ENCODE peak calls at places on chromosomes 3 and 15, in nine cellular contexts. Z is endothelial cell, A is nephron progenitor cell, C is choroid plexus epithelial cell, U is fibroblast of mammary gland, D is heart right ventricle, O is thyroid gland, R is HFFc6, H is mesothelial cell of epicardium. F is an unnamed sample.

GRCh38 chr3:194689493-194689901 is 3.8 kb downstream of the FAM43A start:
- DNase-seq in Z (no peak), A (no peak), C (peak), U (peak), D (peak), O (peak), R (no peak), H (no peak), F (peak)

GRCh38 chr15:71455878-71456277 is 340.6 kb downstream of the THSD4 start:
- DNase-seq in Z (no peak), A (no peak), C (no peak), U (no peak), D (no peak), O (no peak), R (no peak), H (no peak), F (no peak)

GRCh38 chr3:128801779-128802369 is 75.9 kb downstream of the RAB7A start:
- DNase-seq in Z (no peak), A (no peak), C (no peak), U (no peak), D (peak), O (peak), R (no peak), H (no peak), F (no peak)

GRCh38 chr3:68428495-68428894 is 503.9 kb downstream of the TAFA4 start:
- DNase-seq in Z (no peak), A (no peak), C (no peak), U (no peak), D (no peak), O (no peak), R (no peak), H (no peak), F (no peak)

GRCh38 chr3:81198766-81199165 is 562.7 kb downstream of the GBE1 start:
- DNase-seq in Z (no peak), A (no peak), C (no peak), U (peak), D (no peak), O (no peak), R (no peak), H (no peak), F (no peak)

GRCh38 chr3:73663495-73663894 is 38.8 kb upstream of the PDZRN3 start:
- DNase-seq in Z (no peak), A (no peak), C (no peak), U (no peak), D (no peak), O (no peak), R (no peak), H (no peak), F (no peak)

GRCh38 chr3:108250626-108251025 is 28.4 kb upstream of the IFT57 start:
- DNase-seq in Z (no peak), A (no peak), C (peak), U (peak), D (no peak), O (no peak), R (no peak), H (no peak), F (no peak)

GRCh38 chr15:63752075-63752684 is 81.6 kb downstream of the HERC1 start:
- DNase-seq in Z (peak), A (no peak), C (peak), U (peak), D (peak), O (peak), R (peak), H (no peak), F (peak)

GRCh38 chr3:175980731-175981130 is 1121.6 kb downstream of the NAALADL2 start:
- DNase-seq in Z (no peak), A (no peak), C (peak), U (no peak), D (no peak), O (no peak), R (no peak), H (no peak), F (no peak)

GRCh38 chr15:99722406-99722805 is 10.8 kb downstream of the LYSMD4 start:
- DNase-seq in Z (no peak), A (no peak), C (no peak), U (no peak), D (no peak), O (no peak), R (no peak), H (no peak), F (no peak)

GRCh38 chr15:89888214-89888804 is 5.5 kb downstream of the AP3S2 start:
- DNase-seq in Z (no peak), A (no peak), C (peak), U (peak), D (no peak), O (no peak), R (peak), H (no peak), F (no peak)
- TF ChIP-seq CTCF in Z (no peak), A (peak), C (peak), U (peak), D (peak), O (no peak), R (peak), H (peak), F (peak)

GRCh38 chr3:30135190-30135589 is 471.2 kb upstream of the TGFBR2 start:
- DNase-seq in Z (no peak), A (no peak), C (peak), U (peak), D (peak), O (no peak), R (no peak), H (no peak), F (no peak)
- TF ChIP-seq CTCF in Z (no peak), A (no peak), C (peak), U (peak), D (peak), O (no peak), R (peak), H (no peak), F (peak)

GRCh38 chr15:78807359-78807758 is 3.9 kb downstream of the ADAMTS7 start:
- DNase-seq in Z (no peak), A (no peak), C (no peak), U (no peak), D (no peak), O (no peak), R (no peak), H (no peak), F (no peak)

GRCh38 chr15:78810003-78810376 is 1.3 kb downstream of the ADAMTS7 start:
- DNase-seq in Z (no peak), A (no peak), C (no peak), U (no peak), D (no peak), O (no peak), R (no peak), H (no peak), F (no peak)

GRCh38 chr15:78811124-78811824 is at the start of gene ADAMTS7:
- DNase-seq in Z (peak), A (peak), C (peak), U (peak), D (peak), O (peak), R (peak), H (peak), F (peak)

GRCh38 chr15:78810377-78811123 is 714 bp downstream of the ADAMTS7 start:
- DNase-seq in Z (peak), A (peak), C (peak), U (peak), D (peak), O (peak), R (no peak), H (peak), F (no peak)

GRCh38 chr15:78808550-78808949 is 2.7 kb downstream of the ADAMTS7 start:
- DNase-seq in Z (no peak), A (no peak), C (peak), U (peak), D (peak), O (no peak), R (peak), H (no peak), F (no peak)
- TF ChIP-seq CTCF in Z (peak), A (peak), C (peak), U (peak), D (peak), O (no peak), R (peak), H (peak), F (peak)

GRCh38 chr3:69755795-69756194 is 16.5 kb downstream of the MITF start:
- DNase-seq in Z (no peak), A (no peak), C (no peak), U (no peak), D (no peak), O (no peak), R (no peak), H (no peak), F (no peak)
- TF ChIP-seq CTCF in Z (no peak), A (no peak), C (no peak), U (no peak), D (no peak), O (no peak), R (no peak), H (no peak), F (no peak)

DNA sequence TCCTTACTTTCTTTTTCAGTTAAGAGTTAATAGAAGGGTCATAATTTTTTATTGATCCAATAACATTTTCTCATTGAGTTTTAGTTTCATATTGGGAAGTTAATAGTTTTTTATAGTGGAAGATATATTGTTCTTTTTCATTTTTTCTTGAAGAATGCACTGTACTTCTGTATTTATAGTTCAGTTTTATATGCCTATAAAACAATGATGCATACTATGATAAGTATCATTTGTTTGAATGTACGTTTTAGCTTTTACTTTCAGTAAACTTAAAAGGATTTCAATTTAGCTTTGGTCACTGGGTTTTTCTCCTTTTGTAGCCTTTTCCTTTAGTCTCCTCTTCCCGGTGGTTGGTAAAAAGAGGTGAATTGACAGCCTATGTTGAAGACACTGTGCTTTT is 98.8 kb downstream of the DHX36 start:
- DNase-seq in Z (no peak), A (no peak), C (no peak), U (no peak), D (no peak), O (no peak), R (no peak), H (no peak), F (no peak)
- TF ChIP-seq CTCF in Z (no peak), A (no peak), C (no peak), U (no peak), D (no peak), O (no peak), R (no peak), H (no peak), F (no peak)

GRCh38 chr15:70061696-70062270 is 35.9 kb downstream of the TLE3 start:
- DNase-seq in Z (no peak), A (no peak), C (no peak), U (no peak), D (no peak), O (no peak), R (no peak), H (no peak), F (no peak)
- TF ChIP-seq CTCF in Z (no peak), A (no peak), C (no peak), U (no peak), D (no peak), O (no peak), R (no peak), H (no peak), F (no peak)

DNA sequence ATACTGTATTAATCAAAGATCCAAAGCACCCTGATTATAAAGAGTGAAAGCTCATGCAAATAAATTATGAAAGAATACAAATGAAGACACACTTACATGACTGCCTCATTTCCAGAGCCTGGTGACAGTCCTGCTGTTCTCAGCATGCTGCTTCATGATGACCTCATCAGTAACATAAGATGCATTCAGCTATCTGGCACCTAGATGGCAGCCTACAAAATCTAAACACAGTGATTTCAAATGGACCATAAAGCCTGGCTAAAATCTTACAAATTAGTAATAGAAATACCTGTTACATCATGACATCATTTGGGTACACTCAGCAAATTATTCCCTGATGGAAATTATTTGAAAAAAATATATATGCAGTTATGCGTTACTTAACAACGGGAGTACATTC is 207.0 kb downstream of the EPHA3 start:
- DNase-seq in Z (no peak), A (peak), C (peak), U (peak), D (no peak), O (no peak), R (no peak), H (no peak), F (no peak)
- TF ChIP-seq CTCF in Z (no peak), A (no peak), C (peak), U (peak), D (no peak), O (no peak), R (peak), H (no peak), F (no peak)

GRCh38 chr15:74545776-74546656 is 5.0 kb downstream of the ARID3B start:
- DNase-seq in Z (no peak), A (peak), C (peak), U (peak), D (peak), O (peak), R (peak), H (peak), F (peak)
- TF ChIP-seq CTCF in Z (no peak), A (no peak), C (no peak), U (no peak), D (no peak), O (no peak), R (no peak), H (no peak), F (no peak)

F was measured in AG09319.